ENCODE peak calls at places on chromosomes 16 and 17, in nine cellular contexts. One of them, this sample, is unnamed.

GRCh38 chr17:17358866-17359265 is 55.7 kb downstream of the NT5M start:
- DNase-seq in right cardiac atrium: no peak
- DNase-seq in GM04503: no peak
- DNase-seq in esophagus squamous epithelium: no peak
- DNase-seq in SHP77: no peak
- DNase-seq in fibroblast of gingiva: no peak
- DNase-seq in neural progenitor cell: no peak
- DNase-seq in WTC11: no peak
- DNase-seq in astrocyte of the spinal cord: no peak
- DNase-seq in this sample: no peak

GRCh38 chr16:48295493-48296281 is 48.3 kb upstream of the ABCC11 start:
- DNase-seq in right cardiac atrium: no peak
- DNase-seq in GM04503: no peak
- DNase-seq in esophagus squamous epithelium: no peak
- DNase-seq in SHP77: no peak
- DNase-seq in fibroblast of gingiva: no peak
- DNase-seq in neural progenitor cell: no peak
- DNase-seq in WTC11: no peak
- DNase-seq in astrocyte of the spinal cord: no peak
- DNase-seq in this sample: no peak

GRCh38 chr17:27548369-27548768 is 82.6 kb upstream of the LGALS9 start:
- DNase-seq in right cardiac atrium: no peak
- DNase-seq in GM04503: no peak
- DNase-seq in esophagus squamous epithelium: no peak
- DNase-seq in SHP77: no peak
- DNase-seq in fibroblast of gingiva: no peak
- DNase-seq in neural progenitor cell: no peak
- DNase-seq in WTC11: no peak
- DNase-seq in astrocyte of the spinal cord: no peak
- DNase-seq in this sample: no peak

GRCh38 chr17:61409301-61410099 is 9.9 kb downstream of the TBX2 start:
- DNase-seq in right cardiac atrium: peak; percentile 68
- DNase-seq in GM04503: no peak
- DNase-seq in esophagus squamous epithelium: no peak
- DNase-seq in SHP77: no peak
- DNase-seq in fibroblast of gingiva: peak; percentile 75
- DNase-seq in neural progenitor cell: peak; percentile 87
- DNase-seq in WTC11: peak; percentile 55
- DNase-seq in astrocyte of the spinal cord: no peak
- DNase-seq in this sample: peak; percentile 87

GRCh38 chr16:66874079-66874775 is 6.1 kb upstream of the PDP2 start:
- DNase-seq in right cardiac atrium: no peak
- DNase-seq in GM04503: no peak
- DNase-seq in esophagus squamous epithelium: no peak
- DNase-seq in SHP77: no peak
- DNase-seq in fibroblast of gingiva: peak; percentile 70
- DNase-seq in neural progenitor cell: no peak
- DNase-seq in WTC11: no peak
- DNase-seq in astrocyte of the spinal cord: peak; percentile 67
- DNase-seq in this sample: peak; percentile 44

GRCh38 chr16:28845173-28846079 is 722 bp downstream of the TUFM start:
- DNase-seq in right cardiac atrium: no peak
- DNase-seq in GM04503: no peak
- DNase-seq in esophagus squamous epithelium: no peak
- DNase-seq in SHP77: peak; percentile 15
- DNase-seq in fibroblast of gingiva: no peak
- DNase-seq in neural progenitor cell: peak; percentile 32
- DNase-seq in WTC11: peak; percentile 24
- DNase-seq in astrocyte of the spinal cord: peak; percentile 18
- DNase-seq in this sample: peak; percentile 42

GRCh38 chr16:5361322-5361721 is 263.7 kb upstream of the EEF2KMT start:
- DNase-seq in right cardiac atrium: no peak
- DNase-seq in GM04503: no peak
- DNase-seq in esophagus squamous epithelium: no peak
- DNase-seq in SHP77: no peak
- DNase-seq in fibroblast of gingiva: no peak
- DNase-seq in neural progenitor cell: no peak
- DNase-seq in WTC11: no peak
- DNase-seq in astrocyte of the spinal cord: no peak
- DNase-seq in this sample: no peak

GRCh38 chr16:54412777-54413455 is 126.3 kb upstream of the IRX3 start:
- DNase-seq in right cardiac atrium: no peak
- DNase-seq in GM04503: no peak
- DNase-seq in esophagus squamous epithelium: no peak
- DNase-seq in SHP77: no peak
- DNase-seq in fibroblast of gingiva: no peak
- DNase-seq in neural progenitor cell: no peak
- DNase-seq in WTC11: no peak
- DNase-seq in astrocyte of the spinal cord: no peak
- DNase-seq in this sample: no peak

GRCh38 chr17:82528484-82529265 is 9.1 kb downstream of the FOXK2 start:
- DNase-seq in right cardiac atrium: peak; percentile 51
- DNase-seq in GM04503: no peak
- DNase-seq in esophagus squamous epithelium: no peak
- DNase-seq in SHP77: peak; percentile 89
- DNase-seq in fibroblast of gingiva: peak; percentile 82
- DNase-seq in neural progenitor cell: peak; percentile 52
- DNase-seq in WTC11: no peak
- DNase-seq in astrocyte of the spinal cord: peak; percentile 50
- DNase-seq in this sample: peak; percentile 73

GRCh38 chr17:28276011-28276410 is 43.0 kb upstream of the TMEM97 start:
- DNase-seq in right cardiac atrium: no peak
- DNase-seq in GM04503: no peak
- DNase-seq in esophagus squamous epithelium: no peak
- DNase-seq in SHP77: no peak
- DNase-seq in fibroblast of gingiva: no peak
- DNase-seq in neural progenitor cell: no peak
- DNase-seq in WTC11: no peak
- DNase-seq in astrocyte of the spinal cord: no peak
- DNase-seq in this sample: no peak

GRCh38 chr17:48520631-48521045 is 10.2 kb downstream of the HOXB1 start:
- DNase-seq in right cardiac atrium: no peak
- DNase-seq in GM04503: no peak
- DNase-seq in esophagus squamous epithelium: no peak
- DNase-seq in SHP77: no peak
- DNase-seq in fibroblast of gingiva: no peak
- DNase-seq in neural progenitor cell: peak; percentile 68
- DNase-seq in WTC11: no peak
- DNase-seq in astrocyte of the spinal cord: peak; percentile 43
- DNase-seq in this sample: peak; percentile 58

GRCh38 chr16:3642397-3643094 is 11.9 kb upstream of the DNASE1 start:
- DNase-seq in right cardiac atrium: no peak
- DNase-seq in GM04503: no peak
- DNase-seq in esophagus squamous epithelium: no peak
- DNase-seq in SHP77: no peak
- DNase-seq in fibroblast of gingiva: no peak
- DNase-seq in neural progenitor cell: no peak
- DNase-seq in WTC11: peak; percentile 16
- DNase-seq in astrocyte of the spinal cord: peak; percentile 22
- DNase-seq in this sample: peak; percentile 65

GRCh38 chr17:68353121-68353521 is 61.8 kb downstream of the ARSG start:
- DNase-seq in right cardiac atrium: no peak
- DNase-seq in GM04503: no peak
- DNase-seq in esophagus squamous epithelium: no peak
- DNase-seq in SHP77: no peak
- DNase-seq in fibroblast of gingiva: no peak
- DNase-seq in neural progenitor cell: no peak
- DNase-seq in WTC11: no peak
- DNase-seq in astrocyte of the spinal cord: no peak
- DNase-seq in this sample: no peak

GRCh38 chr17:51128089-51128488 is 7.4 kb upstream of the SPAG9 start:
- DNase-seq in right cardiac atrium: peak; percentile 54
- DNase-seq in GM04503: no peak
- DNase-seq in esophagus squamous epithelium: no peak
- DNase-seq in SHP77: no peak
- DNase-seq in fibroblast of gingiva: peak; percentile 5
- DNase-seq in neural progenitor cell: no peak
- DNase-seq in WTC11: peak; percentile 20
- DNase-seq in astrocyte of the spinal cord: no peak
- DNase-seq in this sample: no peak